ENCODE peak calls at places on chromosomes 4 and X, in six cellular contexts. D is CD8-positive, alpha-beta memory T cell; N is Right ventricle myocardium superior; G is B cell; M is cardiac fibroblast; O is aorta. R is an unnamed sample.

GRCh38 chr4:5199142-5199541 is 147.9 kb downstream of the STK32B start:
- DNase-seq in N (no peak), G (no peak), D (no peak), O (no peak), M (no peak), R (no peak)

GRCh38 chrX:108298165-108298602 is 140.0 kb downstream of the COL4A6 start:
- DNase-seq in G (no peak), M (no peak), O (no peak), N (no peak), D (no peak), R (no peak)

GRCh38 chr4:52234539-52235174 is 183.6 kb downstream of the SPATA18 start:
- DNase-seq in G (no peak), N (no peak), D (no peak), M (peak; percentile 49), O (no peak), R (no peak)

GRCh38 chrX:17161991-17162390 is 213.0 kb upstream of the NHS start:
- DNase-seq in M (no peak), N (no peak), O (no peak), D (no peak), G (no peak), R (no peak)

GRCh38 chr4:185914583-185915199 is 102.7 kb upstream of the SORBS2 start:
- DNase-seq in O (no peak), M (peak; percentile 34), D (no peak), G (no peak), N (no peak), R (no peak)

GRCh38 chrX:68710870-68711576 is 63.6 kb downstream of the STARD8 start:
- DNase-seq in M (peak; percentile 64), O (no peak), D (no peak), N (no peak), G (no peak), R (no peak)

GRCh38 chr4:1863297-1864033 is 7.5 kb upstream of the LETM1 start:
- DNase-seq in M (no peak), G (no peak), N (no peak), D (no peak), O (no peak), R (no peak)

GRCh38 chr4:189294570-189294969 is 646.1 kb upstream of the FRG1 start:
- DNase-seq in M (no peak), D (no peak), N (no peak), O (no peak), G (no peak), R (no peak)

GRCh38 chr4:113394730-113395530 is 345.5 kb downstream of the ANK2 start:
- DNase-seq in G (peak; percentile 68), M (peak; percentile 94), D (no peak), N (no peak), O (peak; percentile 32), R (peak; percentile 69)

GRCh38 chrX:22081475-22082092 is 49.5 kb downstream of the PHEX start:
- DNase-seq in D (peak; percentile 26), G (peak; percentile 43), N (peak; percentile 57), M (peak; percentile 73), O (peak; percentile 70), R (peak; percentile 56)

GRCh38 chrX:865422-865821 is 234.8 kb downstream of the SHOX start:
- DNase-seq in O (no peak), N (no peak), D (no peak), G (no peak), M (no peak), R (no peak)

GRCh38 chr4:75598390-75598789 is 31.9 kb downstream of the CDKL2 start:
- DNase-seq in N (no peak), D (no peak), O (no peak), M (peak; percentile 44), G (no peak), R (no peak)

GRCh38 chrX:24347871-24348270 is 12.6 kb upstream of the SUPT20HL1 start:
- DNase-seq in G (no peak), N (no peak), O (no peak), D (no peak), M (peak; percentile 51), R (no peak)

GRCh38 chrX:129649268-129650182 is 5.2 kb downstream of the APLN start:
- DNase-seq in N (no peak), G (no peak), O (no peak), M (no peak), D (no peak), R (no peak)

GRCh38 chrX:13376857-13377441 is 57.1 kb upstream of the ATXN3L start:
- DNase-seq in N (no peak), G (no peak), D (no peak), O (peak; percentile 49), M (peak; percentile 97), R (no peak)

GRCh38 chr4:38223801-38224236 is 263.6 kb downstream of the PTTG2 start:
- DNase-seq in O (no peak), G (no peak), D (no peak), M (no peak), N (no peak), R (no peak)

GRCh38 chr4:100017627-100018310 is 67.7 kb upstream of the H2AZ1 start:
- DNase-seq in M (no peak), O (no peak), G (no peak), N (no peak), D (no peak), R (no peak)

GRCh38 chr4:96354036-96354712 is 514.3 kb downstream of the PDHA2 start:
- DNase-seq in G (no peak), M (peak; percentile 50), D (no peak), O (no peak), N (no peak), R (no peak)

GRCh38 chrX:48883729-48884128 is 13.8 kb downstream of the TIMM17B start:
- DNase-seq in D (no peak), O (no peak), M (no peak), G (no peak), N (no peak), R (no peak)

GRCh38 chr4:88843067-88843723 is 145.6 kb upstream of the NAP1L5 start:
- DNase-seq in N (no peak), D (no peak), G (no peak), M (peak; percentile 46), O (no peak), R (no peak)

GRCh38 chr4:110609044-110609750 is 13.7 kb downstream of the PITX2 start:
- DNase-seq in D (no peak), O (no peak), M (no peak), G (no peak), N (no peak), R (no peak)

GRCh38 chrX:130086414-130087207 is 23.7 kb downstream of the ELF4 start:
- DNase-seq in M (no peak), O (no peak), G (peak; percentile 64), D (peak; percentile 48), N (no peak), R (no peak)

GRCh38 chr4:1245481-1246051 is 3.4 kb downstream of the CTBP1 start:
- DNase-seq in O (peak; percentile 48), N (peak; percentile 23), G (no peak), D (no peak), M (no peak), R (no peak)

GRCh38 chrX:78545233-78545632 is 113.9 kb downstream of the RTL3 start:
- DNase-seq in O (no peak), G (no peak), N (no peak), D (no peak), M (no peak), R (no peak)

GRCh38 chrX:55996649-55997048 is 235.5 kb upstream of the KLF8 start:
- DNase-seq in M (no peak), D (no peak), G (no peak), O (no peak), N (no peak), R (no peak)

GRCh38 chrX:9163153-9163790 is 129.3 kb upstream of the FAM9B start:
- DNase-seq in M (no peak), N (no peak), D (no peak), G (no peak), O (no peak), R (no peak)

GRCh38 chr4:150852237-150852636 is 162.8 kb downstream of the LRBA start:
- DNase-seq in M (no peak), O (no peak), D (no peak), N (no peak), G (no peak), R (no peak)

GRCh38 chr4:165476214-165477098 is 97.6 kb downstream of the CPE start:
- DNase-seq in N (no peak), M (peak; percentile 38), D (no peak), O (no peak), G (no peak), R (no peak)